ENCODE peak calls at places on chromosomes 7 and 10, in six cellular contexts. One of them, this sample, is unnamed.

GRCh38 chr7:46071076-46071475 is 150.0 kb upstream of the IGFBP3 start:
- DNase-seq in hepatic stellate cell: no peak
- DNase-seq in H7: no peak
- DNase-seq in progenitor cell of endocrine pancreas: no peak
- DNase-seq in ureter: no peak
- DNase-seq in activated B cell treated with CpG ODN at 0.5 μM for 24 hours: no peak
- DNase-seq in this sample: no peak

GRCh38 chr10:10848488-10849111 is 169.1 kb upstream of the CELF2 start:
- DNase-seq in progenitor cell of endocrine pancreas: no peak
- DNase-seq in H7: no peak
- DNase-seq in ureter: no peak
- DNase-seq in hepatic stellate cell: no peak
- DNase-seq in activated B cell treated with CpG ODN at 0.5 μM for 24 hours: no peak
- DNase-seq in this sample: no peak

GRCh38 chr7:140317597-140317996 is 80.7 kb downstream of the SLC37A3 start:
- DNase-seq in progenitor cell of endocrine pancreas: no peak
- DNase-seq in activated B cell treated with CpG ODN at 0.5 μM for 24 hours: no peak
- DNase-seq in hepatic stellate cell: no peak
- DNase-seq in H7: no peak
- DNase-seq in ureter: no peak
- DNase-seq in this sample: no peak

GRCh38 chr7:90605055-90605454 is 8.9 kb downstream of the CDK14 start:
- DNase-seq in progenitor cell of endocrine pancreas: no peak
- DNase-seq in hepatic stellate cell: no peak
- DNase-seq in activated B cell treated with CpG ODN at 0.5 μM for 24 hours: no peak
- DNase-seq in ureter: no peak
- DNase-seq in H7: no peak
- DNase-seq in this sample: no peak

GRCh38 chr7:47635091-47636090 is 53.5 kb upstream of the TNS3 start:
- DNase-seq in H7: peak; percentile 78
- DNase-seq in activated B cell treated with CpG ODN at 0.5 μM for 24 hours: no peak
- DNase-seq in ureter: peak; percentile 73
- DNase-seq in hepatic stellate cell: no peak
- DNase-seq in progenitor cell of endocrine pancreas: no peak
- DNase-seq in this sample: peak; percentile 19

GRCh38 chr7:24936121-24936824 is 43.7 kb downstream of the OSBPL3 start:
- DNase-seq in hepatic stellate cell: no peak
- DNase-seq in H7: no peak
- DNase-seq in ureter: no peak
- DNase-seq in activated B cell treated with CpG ODN at 0.5 μM for 24 hours: no peak
- DNase-seq in progenitor cell of endocrine pancreas: no peak
- DNase-seq in this sample: peak; percentile 21

GRCh38 chr7:47787249-47788069 is 160.8 kb downstream of the PKD1L1 start:
- DNase-seq in H7: no peak
- DNase-seq in hepatic stellate cell: no peak
- DNase-seq in ureter: peak; percentile 27
- DNase-seq in progenitor cell of endocrine pancreas: no peak
- DNase-seq in activated B cell treated with CpG ODN at 0.5 μM for 24 hours: no peak
- DNase-seq in this sample: no peak

GRCh38 chr10:129085821-129086220 is 381.2 kb upstream of the MGMT start:
- DNase-seq in ureter: no peak
- DNase-seq in progenitor cell of endocrine pancreas: no peak
- DNase-seq in H7: no peak
- DNase-seq in activated B cell treated with CpG ODN at 0.5 μM for 24 hours: no peak
- DNase-seq in hepatic stellate cell: no peak
- DNase-seq in this sample: no peak

GRCh38 chr10:88995156-88995876 is 4.7 kb downstream of the FAS start:
- DNase-seq in progenitor cell of endocrine pancreas: no peak
- DNase-seq in H7: no peak
- DNase-seq in hepatic stellate cell: no peak
- DNase-seq in ureter: no peak
- DNase-seq in activated B cell treated with CpG ODN at 0.5 μM for 24 hours: no peak
- DNase-seq in this sample: no peak

GRCh38 chr7:88306590-88307048 is at the start of gene STEAP4:
- DNase-seq in H7: peak; percentile 53
- DNase-seq in progenitor cell of endocrine pancreas: peak; percentile 12
- DNase-seq in activated B cell treated with CpG ODN at 0.5 μM for 24 hours: no peak
- DNase-seq in hepatic stellate cell: peak; percentile 3
- DNase-seq in ureter: peak; percentile 85
- DNase-seq in this sample: no peak

GRCh38 chr7:92685146-92686042 is 95.2 kb upstream of the FAM133B start:
- DNase-seq in progenitor cell of endocrine pancreas: no peak
- DNase-seq in ureter: no peak
- DNase-seq in activated B cell treated with CpG ODN at 0.5 μM for 24 hours: no peak
- DNase-seq in H7: peak; percentile 9
- DNase-seq in hepatic stellate cell: no peak
- DNase-seq in this sample: no peak

GRCh38 chr10:114647545-114648138 is 10.4 kb downstream of the ABLIM1 start:
- DNase-seq in ureter: no peak
- DNase-seq in H7: no peak
- DNase-seq in hepatic stellate cell: no peak
- DNase-seq in activated B cell treated with CpG ODN at 0.5 μM for 24 hours: no peak
- DNase-seq in progenitor cell of endocrine pancreas: no peak
- DNase-seq in this sample: no peak

GRCh38 chr10:33421789-33422188 is 87.3 kb upstream of the NRP1 start:
- DNase-seq in ureter: no peak
- DNase-seq in activated B cell treated with CpG ODN at 0.5 μM for 24 hours: no peak
- DNase-seq in hepatic stellate cell: peak; percentile 70
- DNase-seq in H7: no peak
- DNase-seq in progenitor cell of endocrine pancreas: no peak
- DNase-seq in this sample: peak; percentile 89

GRCh38 chr7:107230334-107230733 is 61.5 kb downstream of the HBP1 start:
- DNase-seq in ureter: no peak
- DNase-seq in H7: no peak
- DNase-seq in progenitor cell of endocrine pancreas: no peak
- DNase-seq in hepatic stellate cell: no peak
- DNase-seq in activated B cell treated with CpG ODN at 0.5 μM for 24 hours: no peak
- DNase-seq in this sample: peak; percentile 36

GRCh38 chr10:33413093-33413442 is 78.6 kb upstream of the NRP1 start:
- DNase-seq in H7: no peak
- DNase-seq in progenitor cell of endocrine pancreas: no peak
- DNase-seq in hepatic stellate cell: no peak
- DNase-seq in activated B cell treated with CpG ODN at 0.5 μM for 24 hours: no peak
- DNase-seq in ureter: no peak
- DNase-seq in this sample: peak; percentile 62

GRCh38 chr7:142593106-142593505 is 156.2 kb upstream of the PRSS1 start:
- DNase-seq in H7: no peak
- DNase-seq in hepatic stellate cell: no peak
- DNase-seq in ureter: no peak
- DNase-seq in activated B cell treated with CpG ODN at 0.5 μM for 24 hours: no peak
- DNase-seq in progenitor cell of endocrine pancreas: no peak
- DNase-seq in this sample: no peak

GRCh38 chr7:111274882-111275281 is 184.0 kb downstream of the LRRN3 start:
- DNase-seq in H7: no peak
- DNase-seq in activated B cell treated with CpG ODN at 0.5 μM for 24 hours: no peak
- DNase-seq in progenitor cell of endocrine pancreas: no peak
- DNase-seq in hepatic stellate cell: no peak
- DNase-seq in ureter: no peak
- DNase-seq in this sample: no peak

GRCh38 chr10:61896854-61897661 is 4.4 kb upstream of the ARID5B start:
- DNase-seq in activated B cell treated with CpG ODN at 0.5 μM for 24 hours: peak; percentile 43
- DNase-seq in H7: peak; percentile 92
- DNase-seq in ureter: peak; percentile 59
- DNase-seq in progenitor cell of endocrine pancreas: peak; percentile 49
- DNase-seq in hepatic stellate cell: no peak
- DNase-seq in this sample: peak; percentile 43

GRCh38 chr10:92387289-92387940 is 96.4 kb downstream of the MARCHF5 start:
- DNase-seq in H7: peak; percentile 91
- DNase-seq in activated B cell treated with CpG ODN at 0.5 μM for 24 hours: no peak
- DNase-seq in progenitor cell of endocrine pancreas: peak; percentile 68
- DNase-seq in hepatic stellate cell: peak; percentile 45
- DNase-seq in ureter: no peak
- DNase-seq in this sample: peak; percentile 46

GRCh38 chr7:130009848-130010688 is 41.1 kb downstream of the ZC3HC1 start:
- DNase-seq in progenitor cell of endocrine pancreas: no peak
- DNase-seq in hepatic stellate cell: peak; percentile 77
- DNase-seq in ureter: no peak
- DNase-seq in H7: no peak
- DNase-seq in activated B cell treated with CpG ODN at 0.5 μM for 24 hours: no peak
- DNase-seq in this sample: peak; percentile 98

GRCh38 chr10:125265579-125265955 is 105.2 kb upstream of the CTBP2 start:
- DNase-seq in activated B cell treated with CpG ODN at 0.5 μM for 24 hours: no peak
- DNase-seq in ureter: no peak
- DNase-seq in H7: no peak
- DNase-seq in progenitor cell of endocrine pancreas: no peak
- DNase-seq in hepatic stellate cell: no peak
- DNase-seq in this sample: no peak

GRCh38 chr7:135536160-135536559 is 21.6 kb upstream of the NUP205 start:
- DNase-seq in H7: no peak
- DNase-seq in ureter: no peak
- DNase-seq in progenitor cell of endocrine pancreas: no peak
- DNase-seq in hepatic stellate cell: no peak
- DNase-seq in activated B cell treated with CpG ODN at 0.5 μM for 24 hours: no peak
- DNase-seq in this sample: peak; percentile 8

This sample was measured in HT1080.